ENCODE peak calls at places on chromosomes 6 and 20, in seven cellular contexts. A, U, C, H, P, K and Q are unnamed samples.

GRCh38 chr20:24705486-24705885 is 236.1 kb downstream of the SYNDIG1 start:
- DNase-seq in A (no peak), U (no peak), C (no peak), H (no peak), P (no peak), K (no peak), Q (no peak)

GRCh38 chr6:53347921-53348435 is 772 bp downstream of the ELOVL5 start:
- DNase-seq in A (peak; percentile 52), U (peak; percentile 72), C (no peak), H (peak; percentile 61), P (peak; percentile 48), K (peak; percentile 36), Q (peak; percentile 68)

GRCh38 chr6:3317741-3318211 is 59.0 kb downstream of the PSMG4 start:
- DNase-seq in A (peak; percentile 34), U (no peak), C (peak; percentile 56), H (no peak), P (no peak), K (peak; percentile 11), Q (no peak)

GRCh38 chr20:19440660-19441527 is 228.5 kb downstream of the SLC24A3 start:
- DNase-seq in A (no peak), U (no peak), C (no peak), H (no peak), P (no peak), K (no peak), Q (no peak)

GRCh38 chr6:28413681-28414080 is 14.1 kb upstream of the ZSCAN12 start:
- DNase-seq in A (no peak), U (no peak), C (no peak), H (no peak), P (no peak), K (no peak), Q (no peak)

GRCh38 chr20:59788196-59788735 is 145.2 kb downstream of the SYCP2 start:
- DNase-seq in A (no peak), U (no peak), C (no peak), H (no peak), P (no peak), K (peak; percentile 9), Q (no peak)

GRCh38 chr6:30321692-30322388 is 4.9 kb upstream of the TRIM39 start:
- DNase-seq in A (peak; percentile 29), U (no peak), C (no peak), H (no peak), P (no peak), K (no peak), Q (no peak)

GRCh38 chr6:134908906-134909516 is 40.9 kb downstream of the ALDH8A1 start:
- DNase-seq in A (peak; percentile 100), U (peak; percentile 89), C (peak; percentile 87), H (peak; percentile 41), P (peak; percentile 15), K (peak; percentile 29), Q (peak; percentile 33)

GRCh38 chr6:43246301-43247114 is 3.2 kb downstream of the TTBK1 start:
- DNase-seq in A (no peak), U (no peak), C (peak; percentile 33), H (peak; percentile 71), P (peak; percentile 65), K (peak; percentile 69), Q (peak; percentile 81)

GRCh38 chr6:98560418-98560817 is 274.0 kb upstream of the POU3F2 start:
- DNase-seq in A (no peak), U (no peak), C (no peak), H (no peak), P (no peak), K (no peak), Q (no peak)

GRCh38 chr20:32168184-32168910 is 39.2 kb downstream of the PLAGL2 start:
- DNase-seq in A (peak; percentile 58), U (no peak), C (no peak), H (no peak), P (no peak), K (no peak), Q (no peak)

GRCh38 chr6:82247634-82248232 is at the start of gene IBTK:
- DNase-seq in A (peak; percentile 88), U (peak; percentile 94), C (peak; percentile 97), H (peak; percentile 96), P (peak; percentile 95), K (peak; percentile 95), Q (peak; percentile 75)

GRCh38 chr6:82245376-82245775 is 2.2 kb downstream of the IBTK start:
- DNase-seq in A (no peak), U (no peak), C (no peak), H (no peak), P (no peak), K (no peak), Q (no peak)

GRCh38 chr6:82246370-82246769 is 1.2 kb downstream of the IBTK start:
- DNase-seq in A (no peak), U (no peak), C (no peak), H (no peak), P (no peak), K (no peak), Q (no peak)

GRCh38 chr6:82248233-82248735 is 740 bp upstream of the IBTK start:
- DNase-seq in A (peak; percentile 65), U (no peak), C (no peak), H (peak; percentile 21), P (peak; percentile 42), K (peak; percentile 31), Q (peak; percentile 24)

GRCh38 chr6:82246802-82247633 is 526 bp downstream of the IBTK start:
- DNase-seq in A (peak; percentile 30), U (peak; percentile 34), C (peak; percentile 62), H (peak; percentile 64), P (peak; percentile 59), K (peak; percentile 41), Q (peak; percentile 30)
- TF ChIP-seq POLR2A in A (no peak), U (no peak), C (no peak), H (no peak), P (no peak), K (no peak), Q (no peak)

DNA sequence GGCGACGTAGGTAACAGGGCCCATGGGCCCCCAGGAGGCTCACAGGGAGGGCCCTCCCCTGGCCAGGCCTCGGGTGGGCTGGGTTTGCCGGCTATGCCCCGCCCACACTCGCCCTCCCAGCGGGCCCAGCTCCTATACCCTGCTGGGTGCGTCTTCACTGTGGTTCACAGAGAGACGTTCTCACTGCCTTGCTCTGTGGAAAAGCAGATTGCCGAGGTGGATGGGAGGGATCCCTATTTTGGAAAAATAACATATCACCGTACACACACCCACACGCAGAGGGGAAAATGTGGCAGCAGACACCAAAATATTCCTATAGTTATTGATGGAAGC is 49.6 kb downstream of the TMEM242 start:
- DNase-seq in A (peak; percentile 9), U (peak; percentile 60), C (no peak), H (peak; percentile 62), P (no peak), K (peak; percentile 35), Q (peak; percentile 53)
- TF ChIP-seq POLR2A in A (no peak), U (no peak), C (no peak), H (no peak), P (no peak), K (no peak), Q (no peak)

GRCh38 chr20:63553251-63553932 is 567 bp upstream of the FNDC11 start:
- DNase-seq in A (peak; percentile 83), U (peak; percentile 84), C (peak; percentile 66), H (peak; percentile 86), P (peak; percentile 68), K (peak; percentile 85), Q (peak; percentile 92)
- TF ChIP-seq POLR2A in A (no peak), U (peak; percentile 41), C (peak; percentile 22), H (no peak), P (no peak), K (no peak), Q (peak; percentile 27)

GRCh38 chr20:327041-327945 is 1.9 kb downstream of the SOX12 start:
- DNase-seq in A (peak; percentile 92), U (peak; percentile 92), C (peak; percentile 26), H (peak; percentile 84), P (peak; percentile 75), K (peak; percentile 84), Q (peak; percentile 76)

GRCh38 chr20:325043-325888 is at the start of gene SOX12:
- DNase-seq in A (peak; percentile 87), U (peak; percentile 97), C (peak; percentile 92), H (peak; percentile 99), P (peak; percentile 98), K (peak; percentile 99), Q (peak; percentile 81)

GRCh38 chr20:325889-326644 is 715 bp downstream of the SOX12 start:
- DNase-seq in A (peak; percentile 67), U (peak; percentile 72), C (peak; percentile 37), H (peak; percentile 58), P (peak; percentile 62), K (peak; percentile 60), Q (no peak)

GRCh38 chr20:326645-327031 is 1.3 kb downstream of the SOX12 start:
- DNase-seq in A (no peak), U (no peak), C (no peak), H (peak; percentile 31), P (no peak), K (peak; percentile 31), Q (no peak)

DNA sequence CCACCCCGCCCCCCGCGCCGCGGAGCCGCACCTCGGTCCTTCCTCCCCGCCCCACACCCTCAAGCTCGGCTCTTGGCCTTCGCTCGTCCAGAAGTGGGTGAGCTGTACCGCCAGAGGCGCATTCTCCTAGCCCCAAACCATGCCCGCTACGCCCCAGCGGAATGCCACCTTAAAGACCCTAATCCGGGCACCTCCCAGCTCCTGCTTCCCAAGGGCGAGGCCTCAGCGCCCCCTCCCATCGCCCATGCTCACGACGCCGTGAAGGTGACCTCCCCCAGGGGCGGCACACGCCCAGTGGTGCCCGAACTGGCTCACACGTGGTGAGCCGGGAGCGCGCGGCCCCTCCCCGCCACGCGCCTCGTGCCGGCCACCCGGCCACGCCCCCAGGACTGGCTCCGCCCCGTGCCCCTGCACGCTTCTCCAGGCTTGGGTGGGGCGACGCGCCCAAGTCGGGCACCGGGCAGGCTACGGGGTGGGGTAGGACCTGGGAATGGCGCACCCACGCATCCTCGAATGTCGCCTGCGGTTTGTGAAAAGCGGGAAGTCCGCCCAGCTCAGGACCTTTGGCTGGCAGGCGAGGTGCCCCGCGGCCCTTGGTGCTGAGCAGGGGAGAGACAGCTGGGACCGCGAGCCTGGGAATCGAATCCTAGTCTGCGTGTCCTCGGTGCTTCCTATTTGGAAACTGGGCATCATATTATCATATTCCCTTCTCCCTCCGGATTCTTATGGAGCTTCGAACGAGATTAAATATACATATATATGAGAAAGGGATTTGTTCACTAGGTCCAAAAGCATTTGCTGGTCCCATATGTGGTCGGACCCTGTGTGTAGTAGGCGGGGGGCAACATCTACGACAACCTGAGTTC is 942 bp upstream of the SOX12 start:
- DNase-seq in A (peak; percentile 72), U (peak; percentile 87), C (peak; percentile 87), H (peak; percentile 96), P (peak; percentile 92), K (peak; percentile 94), Q (peak; percentile 90)
- TF ChIP-seq POLR2A in A (no peak), U (peak; percentile 76), C (peak; percentile 84), H (no peak), P (peak; percentile 70), K (no peak), Q (peak; percentile 82)

GRCh38 chr6:10406556-10406955 is 8.3 kb downstream of the TFAP2A start:
- DNase-seq in A (no peak), U (no peak), C (no peak), H (no peak), P (no peak), K (no peak), Q (no peak)

GRCh38 chr6:10403385-10404106 is 11.3 kb downstream of the TFAP2A start:
- DNase-seq in A (peak; percentile 85), U (no peak), C (no peak), H (no peak), P (no peak), K (no peak), Q (peak; percentile 75)

GRCh38 chr6:10402648-10403311 is 12.1 kb downstream of the TFAP2A start:
- DNase-seq in A (no peak), U (no peak), C (no peak), H (no peak), P (no peak), K (no peak), Q (no peak)

GRCh38 chr6:10404799-10405524 is 9.9 kb downstream of the TFAP2A start:
- DNase-seq in A (no peak), U (no peak), C (no peak), H (no peak), P (no peak), K (no peak), Q (no peak)

GRCh38 chr6:10404107-10404798 is 10.6 kb downstream of the TFAP2A start:
- DNase-seq in A (peak; percentile 90), U (peak; percentile 76), C (peak; percentile 72), H (peak; percentile 90), P (peak; percentile 93), K (peak; percentile 91), Q (peak; percentile 86)
- TF ChIP-seq POLR2A in A (peak; percentile 30), U (no peak), C (no peak), H (no peak), P (no peak), K (no peak), Q (peak; percentile 70)